ENCODE peak calls at places on chromosome 12, in nine cellular contexts. G is upper lobe of right lung; D is stimulated activated CD4-positive, alpha-beta T cell treated with anti-CD3 and anti-CD28 coated beads, Interleukin-1b, Interleukin-23, amount 100 ng/mL, for 24 hours; P is AG10803; L is cardiac fibroblast; F is activated CD4-positive, alpha-beta T cell treated with anti-CD3 and anti-CD28 coated beads, Interleukin-2, amount 10 ng/mL, durations not matched to agents 24 days and 14 days; O is caudate nucleus; M is fibroblast of pulmonary artery; T is NCI-H345. Y is an unnamed sample.

GRCh38 chr12:119989619-119990381 is 764 bp downstream of the BICDL1 start:
- DNase-seq in G (peak), D (peak), P (peak), L (peak), F (peak), O (no peak), M (peak), T (peak), Y (peak)

GRCh38 chr12:119036878-119037493 is 55.6 kb downstream of the SRRM4 start:
- DNase-seq in G (no peak), D (no peak), P (peak), L (peak), F (peak), O (no peak), M (peak), T (no peak), Y (peak)

GRCh38 chr12:109455706-109456105 is 21.4 kb downstream of the KCTD10 start:
- DNase-seq in G (no peak), D (no peak), P (no peak), L (no peak), F (no peak), O (no peak), M (no peak), T (no peak), Y (no peak)

GRCh38 chr12:124698211-124698997 is 131.0 kb upstream of the NCOR2 start:
- DNase-seq in G (no peak), D (no peak), P (peak), L (peak), F (no peak), O (peak), M (peak), T (no peak), Y (peak)

GRCh38 chr12:22101749-22102243 is 55.8 kb downstream of the CMAS start:
- DNase-seq in G (no peak), D (no peak), P (peak), L (peak), F (peak), O (peak), M (peak), T (no peak), Y (no peak)

GRCh38 chr12:71661977-71662522 is 1.6 kb downstream of the ZFC3H1 start:
- DNase-seq in G (no peak), D (no peak), P (peak), L (peak), F (no peak), O (no peak), M (peak), T (no peak), Y (no peak)

GRCh38 chr12:117261267-117261666 is 71.0 kb upstream of the FBXO21 start:
- DNase-seq in G (no peak), D (no peak), P (peak), L (no peak), F (no peak), O (no peak), M (no peak), T (no peak), Y (no peak)

GRCh38 chr12:114701104-114701414 is 17.1 kb upstream of the TBX3 start:
- DNase-seq in G (no peak), D (no peak), P (no peak), L (no peak), F (no peak), O (no peak), M (no peak), T (no peak), Y (no peak)

GRCh38 chr12:6067152-6067916 is 57.1 kb downstream of the VWF start:
- DNase-seq in G (no peak), D (no peak), P (no peak), L (peak), F (no peak), O (no peak), M (peak), T (peak), Y (no peak)

GRCh38 chr12:107736914-107737313 is 24.0 kb downstream of the PRDM4 start:
- DNase-seq in G (no peak), D (no peak), P (no peak), L (no peak), F (no peak), O (no peak), M (no peak), T (no peak), Y (no peak)

GRCh38 chr12:79983492-79983891 is 48.6 kb upstream of the PPP1R12A start:
- DNase-seq in G (no peak), D (no peak), P (peak), L (peak), F (no peak), O (no peak), M (peak), T (no peak), Y (no peak)

GRCh38 chr12:63298386-63298930 is 147.5 kb upstream of the AVPR1A start:
- DNase-seq in G (no peak), D (no peak), P (no peak), L (no peak), F (no peak), O (no peak), M (no peak), T (no peak), Y (no peak)